ENCODE peak calls at places on chromosomes 3 and 15, in five cellular contexts. T, V, P, D and N are unnamed samples.

GRCh38 chr15:78716651-78717050 is 75.6 kb upstream of the CHRNB4 start:
- DNase-seq in T (no peak), V (no peak), P (no peak), D (no peak), N (no peak)

GRCh38 chr3:139473155-139473771 is 3.1 kb downstream of the RBP2 start:
- DNase-seq in T (peak), V (no peak), P (no peak), D (no peak), N (peak)

GRCh38 chr3:125381743-125382142 is 6.6 kb upstream of the ZNF148 start:
- DNase-seq in T (peak), V (no peak), P (no peak), D (peak), N (no peak)

GRCh38 chr3:64176461-64176996 is 48.7 kb downstream of the PRICKLE2 start:
- DNase-seq in T (no peak), V (no peak), P (no peak), D (no peak), N (no peak)

GRCh38 chr3:72748659-72749058 is 99.6 kb downstream of the SHQ1 start:
- DNase-seq in T (no peak), V (no peak), P (no peak), D (no peak), N (no peak)

GRCh38 chr15:40695469-40695910 is 516 bp downstream of the RAD51 start:
- DNase-seq in T (no peak), V (no peak), P (peak), D (no peak), N (no peak)

GRCh38 chr3:45321607-45322391 is 66.6 kb upstream of the LARS2 start:
- DNase-seq in T (peak), V (no peak), P (no peak), D (no peak), N (no peak)

GRCh38 chr3:188299068-188299467 is 145.1 kb downstream of the LPP start:
- DNase-seq in T (peak), V (no peak), P (peak), D (peak), N (no peak)

GRCh38 chr3:73955671-73956070 is 330.9 kb upstream of the PDZRN3 start:
- DNase-seq in T (no peak), V (no peak), P (no peak), D (no peak), N (no peak)

GRCh38 chr15:71595846-71596553 is 214.4 kb upstream of the NR2E3 start:
- DNase-seq in T (no peak), V (no peak), P (no peak), D (no peak), N (no peak)